ENCODE peak calls at places on chromosomes 5 and 9, in six cellular contexts. T, J, V, U, W and Z are unnamed samples.

GRCh38 chr5:149294872-149295829 is 23.5 kb downstream of the AFAP1L1 start:
- DNase-seq in T (no peak), J (no peak), V (no peak), U (no peak), W (no peak), Z (no peak)

GRCh38 chr9:115170674-115171073 is 52.7 kb upstream of the TNC start:
- DNase-seq in T (no peak), J (no peak), V (peak), U (peak), W (no peak), Z (peak)

GRCh38 chr9:89892920-89893319 is 288.1 kb downstream of the GADD45G start:
- DNase-seq in T (no peak), J (no peak), V (no peak), U (no peak), W (no peak), Z (no peak)

GRCh38 chr9:29212590-29213373 is 1639.5 kb upstream of the C9orf72 start:
- DNase-seq in T (no peak), J (peak), V (no peak), U (peak), W (no peak), Z (no peak)

GRCh38 chr9:10045598-10045997 is 567.2 kb downstream of the PTPRD start:
- DNase-seq in T (no peak), J (peak), V (peak), U (no peak), W (no peak), Z (no peak)

GRCh38 chr9:109010676-109011655 is 2.3 kb downstream of the CTNNAL1 start:
- DNase-seq in T (peak), J (no peak), V (peak), U (peak), W (peak), Z (peak)

GRCh38 chr5:91059409-91059808 is 323.7 kb downstream of the ARRDC3 start:
- DNase-seq in T (no peak), J (no peak), V (no peak), U (no peak), W (no peak), Z (no peak)

GRCh38 chr9:115359011-115359780 is 241.2 kb upstream of the TNC start:
- DNase-seq in T (no peak), J (no peak), V (no peak), U (no peak), W (no peak), Z (peak)

GRCh38 chr5:33891731-33892418 is at the start of gene ADAMTS12:
- DNase-seq in T (no peak), J (peak), V (peak), U (peak), W (no peak), Z (peak)

GRCh38 chr9:111898331-111899096 is 1.9 kb downstream of the UGCG start:
- DNase-seq in T (no peak), J (no peak), V (peak), U (peak), W (peak), Z (peak)

GRCh38 chr9:128192601-128193371 is 1.4 kb upstream of the CIZ1 start:
- DNase-seq in T (no peak), J (peak), V (peak), U (peak), W (peak), Z (peak)

GRCh38 chr5:124438390-124439380 is 307.8 kb downstream of the ZNF608 start:
- DNase-seq in T (no peak), J (peak), V (no peak), U (no peak), W (no peak), Z (no peak)

GRCh38 chr5:140926211-140926902 is at the start of gene PCDHAC1:
- DNase-seq in T (peak), J (peak), V (peak), U (no peak), W (peak), Z (peak)

GRCh38 chr9:133334161-133334560 is 1.8 kb downstream of the SURF6 start:
- DNase-seq in T (no peak), J (peak), V (no peak), U (no peak), W (no peak), Z (no peak)

GRCh38 chr5:131379723-131380122 is 115.9 kb downstream of the CDC42SE2 start:
- DNase-seq in T (peak), J (no peak), V (peak), U (peak), W (peak), Z (peak)

GRCh38 chr5:14062178-14062577 is 81.0 kb upstream of the TRIO start:
- DNase-seq in T (no peak), J (no peak), V (peak), U (peak), W (no peak), Z (peak)